ENCODE peak calls at places on chromosomes 2 and 18, in five cellular contexts. Q is MM.1S, T is hepatocyte, Z is GM23338, B is HCT116. E is an unnamed sample.
A peak's percentile ranks its signal among the peaks of the same experiment; 100 is the strongest.

GRCh38 chr2:182717451-182718215 is 1.6 kb downstream of the DNAJC10 start:
- DNase-seq in Q (peak; percentile 89), T (no peak), Z (no peak), B (no peak), E (no peak)

GRCh38 chr2:192051533-192051932 is 143.2 kb downstream of the TMEFF2 start:
- DNase-seq in Z (no peak), B (no peak), Q (no peak), T (no peak), E (no peak)

GRCh38 chr2:190458352-190459107 is 50.4 kb downstream of the MFSD6 start:
- DNase-seq in Z (no peak), B (no peak), Q (no peak), T (no peak), E (no peak)

GRCh38 chr2:166127217-166128155 is at the start of gene SCN1A:
- DNase-seq in T (peak; percentile 60), Z (peak; percentile 81), Q (peak; percentile 67), B (peak; percentile 32), E (peak; percentile 59)

GRCh38 chr2:30301551-30301950 is 70.2 kb downstream of the LBH start:
- DNase-seq in B (no peak), T (peak; percentile 16), Z (peak; percentile 69), Q (no peak), E (peak; percentile 12)

GRCh38 chr2:54728669-54729120 is 5.2 kb downstream of the EML6 start:
- DNase-seq in T (peak; percentile 68), Z (no peak), Q (no peak), B (peak; percentile 49), E (no peak)

GRCh38 chr2:88197732-88198131 is 27.6 kb downstream of the THNSL2 start:
- DNase-seq in B (no peak), Q (no peak), Z (no peak), T (no peak), E (no peak)

GRCh38 chr18:77249583-77250500 is at the start of gene GALR1:
- DNase-seq in T (no peak), Z (peak; percentile 72), B (no peak), Q (no peak), E (peak; percentile 77)

GRCh38 chr2:241666627-241667400 is 19.8 kb downstream of the DTYMK start:
- DNase-seq in Q (no peak), B (no peak), Z (peak; percentile 37), T (peak; percentile 50), E (peak; percentile 67)

GRCh38 chr2:166360426-166360825 is 15.3 kb downstream of the SCN9A start:
- DNase-seq in Z (no peak), B (no peak), Q (no peak), T (no peak), E (no peak)

DNA sequence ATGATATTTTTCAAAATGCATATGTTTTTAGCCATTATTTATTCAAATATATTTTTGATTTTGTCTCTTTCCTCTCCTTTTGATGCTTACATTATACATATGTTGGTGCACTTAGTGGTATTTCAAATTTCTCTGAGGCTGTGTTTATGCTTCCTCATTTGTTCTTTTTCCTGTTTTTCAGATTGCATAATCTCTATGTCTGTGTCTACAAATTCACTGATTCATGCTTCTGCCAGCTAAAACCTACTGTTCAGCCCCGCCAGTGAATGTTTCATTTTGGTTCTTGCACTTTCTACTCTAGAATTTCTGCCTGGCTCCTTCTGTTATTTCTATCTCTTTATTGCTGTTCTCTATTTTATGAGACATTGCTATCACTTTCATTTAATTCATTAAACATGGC is 951.7 kb upstream of the CNTNAP5 start:
- DNase-seq in Z (no peak), B (no peak), T (no peak), Q (no peak), E (no peak)
- TF ChIP-seq EZH2phosphoT487 in Z (no peak), B (no peak), T (no peak), Q (no peak), E (no peak)

GRCh38 chr18:3264362-3264761 is 2.4 kb downstream of the MYL12B start:
- DNase-seq in Q (no peak), Z (no peak), B (no peak), T (peak; percentile 33), E (no peak)
- H3K4me1 ChIP-seq in Q (peaks cover 12% of the 10 kb centered on the region), Z (peaks cover 12% of the 10 kb centered on the region), B (peaks cover 48% of the 10 kb centered on the region), T (peaks cover 53% of the 10 kb centered on the region), E (peaks cover 18% of the 10 kb centered on the region)

DNA sequence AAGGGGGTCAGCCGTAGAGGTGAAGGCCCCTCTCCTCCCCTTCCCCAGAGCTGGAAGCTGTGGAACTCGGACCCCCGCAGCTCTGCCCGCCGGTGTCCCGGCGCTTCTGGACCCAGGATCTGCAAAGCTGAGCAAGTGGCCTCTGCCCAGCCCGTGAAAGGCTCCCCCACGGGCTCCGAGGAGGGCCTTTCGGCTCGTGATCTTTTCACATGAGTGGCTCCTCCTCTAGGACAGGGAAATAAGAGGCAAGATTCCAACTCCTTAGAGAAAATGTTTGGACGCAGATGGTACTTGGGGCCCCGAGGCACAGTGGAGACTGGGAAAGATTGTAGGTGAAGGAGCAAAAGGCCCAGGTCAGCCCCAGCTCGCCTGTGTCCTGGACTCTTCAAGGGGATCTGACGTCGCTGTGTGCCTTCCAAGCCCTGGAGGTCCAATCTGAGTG is 48.2 kb upstream of the SP3 start:
- DNase-seq in Z (peak; percentile 43), B (no peak), Q (no peak), T (peak; percentile 39), E (peak; percentile 31)
- H3K4me2 ChIP-seq in Z (peak overlapping the region; percentile 82), B (no peak overlapping the region), Q (no peak overlapping the region), T (peak overlapping the region; percentile 82), E (peak overlapping the region; percentile 66)

DNA sequence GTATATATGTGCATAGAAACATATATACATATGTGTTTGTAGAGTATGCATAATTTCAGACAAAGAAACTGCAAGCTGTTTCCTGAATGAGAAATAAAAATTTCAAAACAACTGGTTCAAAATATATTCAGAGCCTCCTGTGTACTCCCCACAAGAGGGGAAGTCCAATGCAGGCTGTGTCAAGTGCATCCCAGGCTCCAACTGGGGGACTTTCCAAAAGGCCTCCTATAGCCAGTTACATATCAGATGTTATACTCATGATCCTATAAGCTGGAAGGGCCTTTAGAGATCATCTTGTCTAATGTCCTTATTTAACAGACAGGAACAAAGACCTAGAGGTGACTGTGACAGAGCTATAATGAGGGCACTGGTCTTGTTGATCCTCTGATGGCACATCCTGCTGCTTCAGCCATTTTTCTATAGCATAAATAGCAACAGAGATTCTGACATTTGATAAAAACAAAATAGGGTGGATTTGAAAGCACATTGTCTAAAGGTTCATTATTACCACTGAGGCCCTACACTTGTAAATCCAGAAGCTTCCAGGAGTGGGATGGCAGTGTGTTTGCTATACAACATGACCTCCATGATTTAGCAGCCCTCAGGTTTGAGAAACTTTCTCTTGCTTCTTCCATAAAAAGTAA is 93.1 kb upstream of the CD302 start:
- DNase-seq in Q (peak; percentile 91), Z (no peak), T (no peak), B (no peak), E (no peak)
- TF ChIP-seq EZH2phosphoT487 in Q (no peak), Z (no peak), T (no peak), B (no peak), E (no peak)

GRCh38 chr18:8322486-8322885 is 286.8 kb upstream of the RAB12 start:
- DNase-seq in B (no peak), Q (no peak), Z (no peak), T (no peak), E (no peak)

GRCh38 chr18:8329186-8329771 is 280.0 kb upstream of the RAB12 start:
- DNase-seq in Q (no peak), T (peak; percentile 37), Z (no peak), B (no peak), E (no peak)

GRCh38 chr18:8324343-8325065 is 284.7 kb upstream of the RAB12 start:
- DNase-seq in T (no peak), Q (no peak), Z (peak; percentile 33), B (no peak), E (no peak)

GRCh38 chr18:8332286-8332685 is 277.0 kb upstream of the RAB12 start:
- DNase-seq in Q (no peak), B (no peak), Z (no peak), T (no peak), E (no peak)

DNA sequence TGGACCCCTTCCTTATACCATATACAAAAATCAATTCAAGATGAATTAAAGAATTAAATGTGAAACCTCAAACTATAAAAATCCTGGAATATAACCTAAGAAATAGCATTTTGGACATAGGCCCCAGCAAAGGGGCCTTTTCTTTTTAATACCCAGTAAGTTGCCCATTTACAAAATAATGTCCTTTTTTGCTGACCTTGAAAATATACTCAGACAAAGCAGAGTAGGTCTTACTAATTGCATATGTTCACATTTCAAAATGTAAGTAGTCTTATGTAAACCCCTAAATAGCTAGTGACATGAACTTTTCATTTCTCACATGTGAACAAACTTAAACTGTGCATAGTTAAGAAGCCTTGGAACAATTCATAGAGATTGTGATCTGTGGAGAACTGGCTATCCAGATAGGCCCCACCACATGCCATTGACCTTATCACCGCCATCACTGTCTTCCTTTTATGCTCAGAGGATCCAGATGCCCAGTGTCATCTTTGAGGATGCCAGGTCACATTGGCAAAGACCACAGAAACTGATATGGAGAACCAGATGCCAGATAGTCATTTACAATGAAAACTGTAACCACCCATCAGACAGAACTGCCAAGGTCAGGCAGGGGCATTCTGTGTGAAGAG is 282.4 kb upstream of the RAB12 start:
- DNase-seq in B (no peak), Z (no peak), Q (no peak), T (no peak), E (no peak)
- H3K4me1 ChIP-seq in B (no peaks in the 10 kb centered on the region), Z (no peaks in the 10 kb centered on the region), Q (no peaks in the 10 kb centered on the region), T (peaks cover 14% of the 10 kb centered on the region), E (no peaks in the 10 kb centered on the region)

GRCh38 chr2:63875143-63875542 is 33.4 kb downstream of the UGP2 start:
- DNase-seq in T (no peak), B (no peak), Q (no peak), Z (no peak), E (no peak)
- H3K4me2 ChIP-seq in T (no peak overlapping the region), B (no peak overlapping the region), Q (no peak overlapping the region), Z (no peak overlapping the region), E (no peak overlapping the region)

E was measured in neural progenitor cell.